ENCODE peak calls at places on chromosomes 13 and 19, in ten cellular contexts. Y, K, M, T, F, G, J, C, N and V are unnamed samples.

GRCh38 chr13:111936267-111936925 is 130.6 kb upstream of the SOX1 start:
- DNase-seq in Y (no peak), K (no peak), M (no peak), T (no peak), F (no peak), G (no peak), J (no peak), C (no peak), N (no peak), V (no peak)

GRCh38 chr19:42154471-42155323 is 22.5 kb upstream of the POU2F2 start:
- DNase-seq in Y (no peak), K (no peak), M (no peak), T (no peak), F (no peak), G (no peak), J (no peak), C (peak), N (no peak), V (no peak)

GRCh38 chr19:32669205-32669785 is 5.7 kb downstream of the ANKRD27 start:
- DNase-seq in Y (no peak), K (no peak), M (no peak), T (no peak), F (no peak), G (no peak), J (no peak), C (no peak), N (no peak), V (no peak)

GRCh38 chr19:14301150-14301549 is 80.1 kb upstream of the ADGRE5 start:
- DNase-seq in Y (no peak), K (no peak), M (no peak), T (no peak), F (no peak), G (no peak), J (no peak), C (no peak), N (no peak), V (no peak)

GRCh38 chr13:83332751-83333150 is 549.5 kb downstream of the SLITRK1 start:
- DNase-seq in Y (no peak), K (no peak), M (no peak), T (no peak), F (no peak), G (no peak), J (no peak), C (no peak), N (no peak), V (no peak)

GRCh38 chr19:51689751-51690358 is 3.3 kb upstream of the SPACA6 start:
- DNase-seq in Y (no peak), K (peak), M (peak), T (peak), F (peak), G (no peak), J (no peak), C (no peak), N (peak), V (no peak)

GRCh38 chr13:73972503-73972902 is 161.7 kb downstream of the KLF12 start:
- DNase-seq in Y (no peak), K (no peak), M (no peak), T (no peak), F (no peak), G (no peak), J (no peak), C (no peak), N (no peak), V (no peak)

GRCh38 chr13:21465710-21466160 is 6.6 kb upstream of the ZDHHC20 start:
- DNase-seq in Y (no peak), K (no peak), M (no peak), T (no peak), F (no peak), G (no peak), J (no peak), C (no peak), N (no peak), V (peak)

GRCh38 chr19:23093832-23094231 is 23.0 kb upstream of the ZNF730 start:
- DNase-seq in Y (no peak), K (no peak), M (no peak), T (no peak), F (no peak), G (no peak), J (no peak), C (no peak), N (no peak), V (no peak)

GRCh38 chr13:112756967-112757758 is 67.3 kb downstream of the ATP11A start:
- DNase-seq in Y (no peak), K (no peak), M (no peak), T (no peak), F (no peak), G (no peak), J (no peak), C (peak), N (no peak), V (no peak)